ENCODE peak calls at places on chromosome 1, in five cellular contexts. S is stomach, W is A549, Q is upper lobe of left lung, G is ovary. K is an unnamed sample.

GRCh38 chr1:43253173-43253572 is 16.6 kb upstream of the TMEM125 start:
- DNase-seq in W (no peak), Q (no peak), S (no peak), G (no peak), K (no peak)

GRCh38 chr1:152859696-152860095 is at the start of gene LCE7A:
- DNase-seq in W (no peak), S (no peak), G (no peak), Q (no peak), K (no peak)

GRCh38 chr1:36081926-36082485 is 1.9 kb upstream of the TEKT2 start:
- DNase-seq in Q (no peak), W (no peak), G (no peak), S (no peak), K (no peak)

GRCh38 chr1:211379446-211379845 is 52.8 kb downstream of the TRAF5 start:
- DNase-seq in S (no peak), W (no peak), Q (no peak), G (no peak), K (no peak)

GRCh38 chr1:32204943-32205361 is 519 bp upstream of the IQCC start:
- DNase-seq in S (no peak), W (no peak), G (no peak), Q (peak), K (no peak)

GRCh38 chr1:151514366-151514765 is 3.2 kb downstream of the CGN start:
- DNase-seq in Q (no peak), S (no peak), W (no peak), G (no peak), K (no peak)

GRCh38 chr1:179881642-179882252 is 338 bp upstream of the TOR1AIP1 start:
- DNase-seq in W (peak), S (peak), Q (peak), G (no peak), K (peak)

GRCh38 chr1:176541663-176542062 is 78.7 kb downstream of the PAPPA2 start:
- DNase-seq in G (no peak), W (no peak), Q (no peak), S (no peak), K (no peak)

GRCh38 chr1:169308313-169309039 is 59.1 kb downstream of the NME7 start:
- DNase-seq in W (no peak), S (no peak), Q (no peak), G (no peak), K (no peak)

GRCh38 chr1:185813401-185813979 is 79.3 kb downstream of the HMCN1 start:
- DNase-seq in W (peak), G (no peak), Q (no peak), S (no peak), K (peak)

GRCh38 chr1:69648486-69648885 is 80.8 kb downstream of the LRRC7 start:
- DNase-seq in S (no peak), Q (no peak), W (no peak), G (no peak), K (no peak)

GRCh38 chr1:232384172-232384571 is 245.8 kb downstream of the SIPA1L2 start:
- DNase-seq in W (no peak), Q (no peak), G (no peak), S (no peak), K (no peak)

GRCh38 chr1:71994646-71995045 is 287.7 kb downstream of the NEGR1 start:
- DNase-seq in W (no peak), S (no peak), G (no peak), Q (no peak), K (no peak)

GRCh38 chr1:2168535-2168934 is 26.0 kb downstream of the FAAP20 start:
- DNase-seq in S (no peak), Q (no peak), W (no peak), G (no peak), K (no peak)

GRCh38 chr1:244841274-244841927 is 5.9 kb downstream of the COX20 start:
- DNase-seq in Q (no peak), G (no peak), S (no peak), W (no peak), K (no peak)

GRCh38 chr1:244843148-244843978 is 7.9 kb downstream of the COX20 start:
- DNase-seq in S (no peak), W (no peak), G (no peak), Q (no peak), K (no peak)

GRCh38 chr1:244846653-244847052 is 11.2 kb downstream of the COX20 start:
- DNase-seq in G (no peak), S (no peak), Q (no peak), W (no peak), K (no peak)

GRCh38 chr1:244840219-244840794 is 4.8 kb downstream of the COX20 start:
- DNase-seq in W (no peak), Q (no peak), S (no peak), G (no peak), K (no peak)

GRCh38 chr1:244844155-244845121 is 9.0 kb downstream of the COX20 start:
- DNase-seq in G (no peak), Q (no peak), S (no peak), W (no peak), K (no peak)
- TF ChIP-seq POLR2A in G (no peak), Q (no peak), S (no peak), W (no peak), K (no peak)

GRCh38 chr1:62301726-62302390 is 17.4 kb downstream of the KANK4 start:
- DNase-seq in W (no peak), G (no peak), S (no peak), Q (no peak), K (no peak)

GRCh38 chr1:62295921-62296451 is 23.2 kb downstream of the KANK4 start:
- DNase-seq in S (no peak), G (no peak), W (no peak), Q (no peak), K (no peak)

GRCh38 chr1:62304515-62304914 is 14.7 kb downstream of the KANK4 start:
- DNase-seq in Q (no peak), S (no peak), W (no peak), G (no peak), K (no peak)

GRCh38 chr1:62304975-62305374 is 14.3 kb downstream of the KANK4 start:
- DNase-seq in Q (no peak), W (no peak), G (no peak), S (no peak), K (no peak)

DNA sequence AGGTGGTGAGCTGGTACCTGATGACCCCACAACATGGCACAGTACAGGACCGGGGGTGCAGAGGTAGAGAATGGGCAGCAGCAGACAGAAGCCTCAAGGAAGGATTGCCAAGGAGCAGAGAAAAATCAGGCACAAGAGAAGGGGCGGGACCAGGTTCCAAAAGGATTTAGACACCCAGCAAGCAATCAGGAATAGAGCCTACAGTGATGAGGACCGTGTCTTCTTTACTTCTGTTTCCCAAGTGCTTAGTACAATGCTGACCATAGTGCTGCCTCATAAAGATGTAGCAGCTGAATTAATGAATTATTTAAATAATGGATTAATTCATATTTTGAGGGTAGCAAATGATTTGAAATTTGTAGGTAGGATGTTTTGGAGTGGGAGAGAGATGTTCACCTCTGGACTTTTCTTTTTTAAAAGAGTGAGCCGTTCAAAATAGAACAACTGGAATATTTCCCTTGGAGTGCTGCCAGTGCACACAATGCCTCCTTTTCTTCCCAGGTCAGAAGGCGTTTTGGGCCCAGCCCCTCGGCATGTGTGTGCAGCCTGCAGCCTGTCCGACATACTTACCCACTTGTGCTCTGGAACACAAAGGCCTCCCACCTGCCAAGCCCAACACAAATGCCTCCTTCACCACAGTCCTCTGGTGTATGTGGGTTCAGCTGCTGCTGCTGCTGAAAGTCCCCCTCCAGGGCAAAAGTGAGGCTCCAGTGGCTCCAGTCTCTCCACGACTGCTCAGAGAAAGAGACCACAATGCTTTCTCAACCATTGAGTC is 19.6 kb downstream of the KANK4 start:
- DNase-seq in Q (no peak), S (peak), G (no peak), W (no peak), K (peak)
- TF ChIP-seq POLR2A in Q (no peak), S (no peak), G (no peak), W (no peak), K (no peak)

DNA sequence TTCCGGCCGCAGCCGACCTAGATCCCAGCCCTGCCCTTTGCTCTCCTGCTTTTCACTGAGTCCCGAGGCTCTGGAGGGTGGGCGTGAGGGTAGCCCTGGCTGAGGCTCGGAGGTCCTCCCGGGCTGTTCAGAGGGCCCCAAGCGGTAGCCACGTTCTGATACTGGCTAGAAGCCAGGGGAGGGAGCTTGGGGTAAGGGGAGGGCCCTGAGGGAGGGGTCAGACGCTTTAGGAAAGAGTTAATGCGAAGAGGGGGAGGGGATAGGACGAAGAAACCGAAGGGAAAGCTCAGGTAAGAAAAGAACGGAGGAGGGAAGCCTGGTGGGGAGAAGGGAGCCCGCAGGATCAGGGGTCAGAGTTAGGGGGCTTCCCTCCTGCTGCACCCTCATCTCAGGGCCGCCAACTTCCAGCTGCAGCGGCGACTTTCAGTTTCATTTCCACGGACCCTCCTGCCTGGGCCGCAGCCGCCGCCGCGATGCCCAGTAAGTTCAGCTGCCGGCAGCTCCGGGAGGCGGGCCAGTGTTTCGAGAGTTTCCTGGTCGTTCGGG is at the start of gene MOV10:
- DNase-seq in S (peak), W (peak), G (peak), Q (peak), K (peak)
- TF ChIP-seq POLR2A in S (no peak), W (peak), G (no peak), Q (no peak), K (no peak)

GRCh38 chr1:241532864-241533263 is 686 bp downstream of the KMO start:
- DNase-seq in G (no peak), W (no peak), S (no peak), Q (no peak), K (no peak)
- TF ChIP-seq POLR2A in G (no peak), W (no peak), S (no peak), Q (no peak), K (no peak)

DNA sequence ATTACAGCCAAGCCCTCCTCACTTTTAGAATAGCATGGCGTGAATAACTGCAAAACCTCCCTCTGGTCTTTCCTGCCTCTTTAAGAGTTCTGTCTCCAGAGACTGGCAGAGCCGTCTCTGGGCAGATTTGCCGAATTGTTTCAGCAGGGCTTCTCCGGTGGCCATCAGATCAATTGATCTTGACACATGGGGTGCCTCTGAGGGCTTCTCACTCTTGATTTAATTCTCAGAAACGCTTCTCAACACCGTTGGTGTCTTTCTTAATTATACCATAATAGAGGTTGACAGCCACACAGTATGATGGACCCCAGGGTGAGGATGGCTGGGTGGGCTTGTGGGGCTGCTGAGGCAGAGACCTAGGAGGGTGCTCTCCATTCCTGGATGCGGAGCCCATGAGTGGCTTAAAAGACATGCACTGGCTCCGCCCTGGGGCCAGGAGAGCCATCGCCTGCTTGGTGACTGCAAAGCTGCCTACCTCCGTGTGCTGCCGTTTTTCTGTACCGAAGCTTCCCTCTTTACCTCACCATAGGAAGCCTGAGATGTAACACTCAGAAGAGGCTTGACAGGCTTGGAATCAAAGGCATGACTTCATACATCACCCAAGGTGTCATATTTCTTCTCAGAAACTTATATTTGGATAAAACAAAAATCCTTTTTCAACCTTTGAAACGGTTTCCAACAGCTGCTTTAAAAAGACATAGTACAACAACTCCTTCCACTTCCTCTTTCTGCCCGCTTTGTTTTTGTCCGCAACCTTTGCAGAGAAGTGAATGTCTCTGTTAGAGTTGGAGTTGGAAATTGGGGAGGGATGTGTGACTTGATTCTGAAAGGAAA is 82.9 kb downstream of the GALNT2 start:
- DNase-seq in W (no peak), S (no peak), G (no peak), Q (peak), K (no peak)
- TF ChIP-seq POLR2A in W (no peak), S (no peak), G (no peak), Q (no peak), K (no peak)

GRCh38 chr1:89762801-89763648 is 57.8 kb upstream of the LRRC8D start:
- DNase-seq in W (peak), Q (peak), S (peak), G (peak), K (peak)
- TF ChIP-seq POLR2A in W (no peak), Q (peak), S (no peak), G (no peak), K (no peak)

DNA sequence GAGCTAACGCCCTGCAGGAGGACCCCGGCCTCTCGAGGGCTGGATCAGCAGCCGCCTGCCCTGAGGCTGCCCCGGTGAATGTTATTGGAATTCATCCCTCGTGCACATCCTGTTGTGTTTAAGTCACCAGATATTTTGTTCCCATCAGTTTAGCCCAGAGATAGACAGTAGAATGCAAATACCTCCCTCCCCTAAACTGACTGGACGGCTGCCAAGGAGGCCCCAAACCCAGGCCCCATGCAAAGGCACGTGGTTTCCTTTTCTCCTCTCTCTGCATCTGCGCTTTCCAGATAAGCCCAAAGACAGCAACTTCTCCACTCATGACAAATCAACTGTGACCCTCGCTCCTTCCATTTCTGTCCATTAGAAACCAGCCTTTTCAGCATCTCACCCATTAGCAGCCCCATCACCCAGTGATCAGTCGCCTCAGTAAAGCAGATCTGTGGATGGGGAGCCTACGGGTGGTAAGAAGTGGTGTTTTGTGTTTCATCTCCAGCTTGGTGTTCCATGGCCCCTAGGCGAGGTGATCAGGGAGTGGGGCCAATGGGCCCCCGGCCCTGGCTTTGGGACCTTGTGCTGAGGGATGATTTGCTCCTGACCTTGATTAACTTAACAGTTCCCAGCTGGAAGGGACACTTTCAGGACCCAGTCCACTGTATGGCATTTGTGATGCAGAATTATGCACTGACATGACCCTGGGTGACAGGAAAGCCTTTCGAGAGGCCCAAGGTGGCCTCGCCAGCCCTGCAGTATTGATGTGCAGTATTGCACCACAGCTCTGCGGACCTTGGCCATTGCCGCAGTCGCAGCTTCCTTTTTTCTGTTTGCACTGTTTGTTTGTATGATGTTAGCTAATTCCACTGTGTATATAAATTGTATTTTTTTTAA is 5.2 kb downstream of the NPPA start:
- DNase-seq in S (no peak), Q (peak), G (peak), W (no peak), K (peak)
- TF ChIP-seq POLR2A in S (no peak), Q (no peak), G (no peak), W (no peak), K (no peak)

GRCh38 chr1:39964552-39964951 is 9.6 kb downstream of the MFSD2A start:
- DNase-seq in S (no peak), Q (no peak), G (no peak), W (no peak), K (no peak)
- TF ChIP-seq POLR2A in S (no peak), Q (no peak), G (no peak), W (no peak), K (no peak)

GRCh38 chr1:184386271-184387068 is at the start of gene C1orf21:
- DNase-seq in G (peak), S (peak), W (peak), Q (peak), K (peak)
- TF ChIP-seq POLR2A in G (peak), S (no peak), W (peak), Q (peak), K (peak)

GRCh38 chr1:111139956-111140679 is at the start of the genes CEPT1 and DRAM2:
- DNase-seq in Q (peak), G (peak), W (peak), S (peak), K (peak)
- TF ChIP-seq POLR2A in Q (peak), G (peak), W (peak), S (no peak), K (peak)